ENCODE peak calls at places on chromosome 6, in nine cellular contexts. One of them, this sample, is unnamed.

GRCh38 chr6:12769556-12770255 is 53.1 kb downstream of the PHACTR1 start:
- DNase-seq in activated naive CD8-positive, alpha-beta T cell treated with anti-CD3 and anti-CD28 coated beads, Interleukin-2, amount 50 U/mL, for 24 hours: no peak
- DNase-seq in iPS DF 6.9: no peak
- DNase-seq in CD8-positive, alpha-beta memory T cell: no peak
- DNase-seq in stimulated activated CD4-positive, alpha-beta T cell treated with anti-CD3 and anti-CD28 coated beads, Interleukin-4, amount 100 ng/mL, for 4 hours: no peak
- DNase-seq in activated CD4-positive, alpha-beta T cell treated with anti-CD3 and anti-CD28 coated beads, Interleukin-2, amount 50 U/mL, for 1 hour: no peak
- DNase-seq in activated CD8-positive, alpha-beta T cell treated with anti-CD3 and anti-CD28 coated beads, Interleukin-2, amount 10 ng/mL, durations not matched to agents 7 days and 5 days: no peak
- DNase-seq in transverse colon: no peak
- DNase-seq in occipital lobe: peak
- DNase-seq in this sample: no peak

GRCh38 chr6:127637830-127638229 is 60.9 kb downstream of the C6orf58 start:
- DNase-seq in activated naive CD8-positive, alpha-beta T cell treated with anti-CD3 and anti-CD28 coated beads, Interleukin-2, amount 50 U/mL, for 24 hours: no peak
- DNase-seq in iPS DF 6.9: no peak
- DNase-seq in stimulated activated CD4-positive, alpha-beta T cell treated with anti-CD3 and anti-CD28 coated beads, Interleukin-4, amount 100 ng/mL, for 4 hours: no peak
- DNase-seq in CD8-positive, alpha-beta memory T cell: no peak
- DNase-seq in occipital lobe: no peak
- DNase-seq in activated CD4-positive, alpha-beta T cell treated with anti-CD3 and anti-CD28 coated beads, Interleukin-2, amount 50 U/mL, for 1 hour: no peak
- DNase-seq in transverse colon: no peak
- DNase-seq in activated CD8-positive, alpha-beta T cell treated with anti-CD3 and anti-CD28 coated beads, Interleukin-2, amount 10 ng/mL, durations not matched to agents 7 days and 5 days: no peak
- DNase-seq in this sample: no peak

GRCh38 chr6:14166821-14167220 is 49.2 kb downstream of the CD83 start:
- DNase-seq in iPS DF 6.9: no peak
- DNase-seq in stimulated activated CD4-positive, alpha-beta T cell treated with anti-CD3 and anti-CD28 coated beads, Interleukin-4, amount 100 ng/mL, for 4 hours: no peak
- DNase-seq in activated CD4-positive, alpha-beta T cell treated with anti-CD3 and anti-CD28 coated beads, Interleukin-2, amount 50 U/mL, for 1 hour: no peak
- DNase-seq in CD8-positive, alpha-beta memory T cell: no peak
- DNase-seq in occipital lobe: no peak
- DNase-seq in activated naive CD8-positive, alpha-beta T cell treated with anti-CD3 and anti-CD28 coated beads, Interleukin-2, amount 50 U/mL, for 24 hours: no peak
- DNase-seq in transverse colon: no peak
- DNase-seq in activated CD8-positive, alpha-beta T cell treated with anti-CD3 and anti-CD28 coated beads, Interleukin-2, amount 10 ng/mL, durations not matched to agents 7 days and 5 days: no peak
- DNase-seq in this sample: no peak

GRCh38 chr6:157763129-157763893 is 59.7 kb upstream of the SNX9 start:
- DNase-seq in activated CD8-positive, alpha-beta T cell treated with anti-CD3 and anti-CD28 coated beads, Interleukin-2, amount 10 ng/mL, durations not matched to agents 7 days and 5 days: peak
- DNase-seq in occipital lobe: no peak
- DNase-seq in activated CD4-positive, alpha-beta T cell treated with anti-CD3 and anti-CD28 coated beads, Interleukin-2, amount 50 U/mL, for 1 hour: peak
- DNase-seq in transverse colon: peak
- DNase-seq in stimulated activated CD4-positive, alpha-beta T cell treated with anti-CD3 and anti-CD28 coated beads, Interleukin-4, amount 100 ng/mL, for 4 hours: no peak
- DNase-seq in CD8-positive, alpha-beta memory T cell: no peak
- DNase-seq in iPS DF 6.9: peak
- DNase-seq in activated naive CD8-positive, alpha-beta T cell treated with anti-CD3 and anti-CD28 coated beads, Interleukin-2, amount 50 U/mL, for 24 hours: no peak
- DNase-seq in this sample: peak

GRCh38 chr6:154752015-154752414 is 18.8 kb downstream of the SCAF8 start:
- DNase-seq in occipital lobe: no peak
- DNase-seq in transverse colon: no peak
- DNase-seq in stimulated activated CD4-positive, alpha-beta T cell treated with anti-CD3 and anti-CD28 coated beads, Interleukin-4, amount 100 ng/mL, for 4 hours: no peak
- DNase-seq in activated CD8-positive, alpha-beta T cell treated with anti-CD3 and anti-CD28 coated beads, Interleukin-2, amount 10 ng/mL, durations not matched to agents 7 days and 5 days: no peak
- DNase-seq in activated CD4-positive, alpha-beta T cell treated with anti-CD3 and anti-CD28 coated beads, Interleukin-2, amount 50 U/mL, for 1 hour: no peak
- DNase-seq in CD8-positive, alpha-beta memory T cell: no peak
- DNase-seq in activated naive CD8-positive, alpha-beta T cell treated with anti-CD3 and anti-CD28 coated beads, Interleukin-2, amount 50 U/mL, for 24 hours: no peak
- DNase-seq in iPS DF 6.9: no peak
- DNase-seq in this sample: no peak

GRCh38 chr6:134520181-134521115 is 202.5 kb upstream of the SGK1 start:
- DNase-seq in transverse colon: no peak
- DNase-seq in occipital lobe: no peak
- DNase-seq in iPS DF 6.9: no peak
- DNase-seq in CD8-positive, alpha-beta memory T cell: no peak
- DNase-seq in activated CD8-positive, alpha-beta T cell treated with anti-CD3 and anti-CD28 coated beads, Interleukin-2, amount 10 ng/mL, durations not matched to agents 7 days and 5 days: no peak
- DNase-seq in activated naive CD8-positive, alpha-beta T cell treated with anti-CD3 and anti-CD28 coated beads, Interleukin-2, amount 50 U/mL, for 24 hours: no peak
- DNase-seq in activated CD4-positive, alpha-beta T cell treated with anti-CD3 and anti-CD28 coated beads, Interleukin-2, amount 50 U/mL, for 1 hour: no peak
- DNase-seq in stimulated activated CD4-positive, alpha-beta T cell treated with anti-CD3 and anti-CD28 coated beads, Interleukin-4, amount 100 ng/mL, for 4 hours: no peak
- DNase-seq in this sample: no peak

GRCh38 chr6:126625019-126625418 is 285.1 kb downstream of the CENPW start:
- DNase-seq in occipital lobe: no peak
- DNase-seq in stimulated activated CD4-positive, alpha-beta T cell treated with anti-CD3 and anti-CD28 coated beads, Interleukin-4, amount 100 ng/mL, for 4 hours: no peak
- DNase-seq in iPS DF 6.9: peak
- DNase-seq in CD8-positive, alpha-beta memory T cell: no peak
- DNase-seq in transverse colon: no peak
- DNase-seq in activated CD8-positive, alpha-beta T cell treated with anti-CD3 and anti-CD28 coated beads, Interleukin-2, amount 10 ng/mL, durations not matched to agents 7 days and 5 days: no peak
- DNase-seq in activated naive CD8-positive, alpha-beta T cell treated with anti-CD3 and anti-CD28 coated beads, Interleukin-2, amount 50 U/mL, for 24 hours: no peak
- DNase-seq in activated CD4-positive, alpha-beta T cell treated with anti-CD3 and anti-CD28 coated beads, Interleukin-2, amount 50 U/mL, for 1 hour: no peak
- DNase-seq in this sample: no peak

GRCh38 chr6:17165383-17165782 is 63.5 kb downstream of the STMND1 start:
- DNase-seq in stimulated activated CD4-positive, alpha-beta T cell treated with anti-CD3 and anti-CD28 coated beads, Interleukin-4, amount 100 ng/mL, for 4 hours: no peak
- DNase-seq in iPS DF 6.9: no peak
- DNase-seq in occipital lobe: no peak
- DNase-seq in activated CD4-positive, alpha-beta T cell treated with anti-CD3 and anti-CD28 coated beads, Interleukin-2, amount 50 U/mL, for 1 hour: no peak
- DNase-seq in activated naive CD8-positive, alpha-beta T cell treated with anti-CD3 and anti-CD28 coated beads, Interleukin-2, amount 50 U/mL, for 24 hours: no peak
- DNase-seq in activated CD8-positive, alpha-beta T cell treated with anti-CD3 and anti-CD28 coated beads, Interleukin-2, amount 10 ng/mL, durations not matched to agents 7 days and 5 days: no peak
- DNase-seq in transverse colon: no peak
- DNase-seq in CD8-positive, alpha-beta memory T cell: no peak
- DNase-seq in this sample: no peak

GRCh38 chr6:142886431-142887170 is 58.4 kb downstream of the HIVEP2 start:
- DNase-seq in occipital lobe: no peak
- DNase-seq in stimulated activated CD4-positive, alpha-beta T cell treated with anti-CD3 and anti-CD28 coated beads, Interleukin-4, amount 100 ng/mL, for 4 hours: no peak
- DNase-seq in iPS DF 6.9: no peak
- DNase-seq in transverse colon: no peak
- DNase-seq in activated CD8-positive, alpha-beta T cell treated with anti-CD3 and anti-CD28 coated beads, Interleukin-2, amount 10 ng/mL, durations not matched to agents 7 days and 5 days: no peak
- DNase-seq in CD8-positive, alpha-beta memory T cell: peak
- DNase-seq in activated naive CD8-positive, alpha-beta T cell treated with anti-CD3 and anti-CD28 coated beads, Interleukin-2, amount 50 U/mL, for 24 hours: no peak
- DNase-seq in activated CD4-positive, alpha-beta T cell treated with anti-CD3 and anti-CD28 coated beads, Interleukin-2, amount 50 U/mL, for 1 hour: no peak
- DNase-seq in this sample: no peak

GRCh38 chr6:2448826-2449571 is 203.6 kb upstream of the GMDS start:
- DNase-seq in activated CD8-positive, alpha-beta T cell treated with anti-CD3 and anti-CD28 coated beads, Interleukin-2, amount 10 ng/mL, durations not matched to agents 7 days and 5 days: peak
- DNase-seq in transverse colon: peak
- DNase-seq in activated naive CD8-positive, alpha-beta T cell treated with anti-CD3 and anti-CD28 coated beads, Interleukin-2, amount 50 U/mL, for 24 hours: peak
- DNase-seq in activated CD4-positive, alpha-beta T cell treated with anti-CD3 and anti-CD28 coated beads, Interleukin-2, amount 50 U/mL, for 1 hour: no peak
- DNase-seq in iPS DF 6.9: peak
- DNase-seq in occipital lobe: no peak
- DNase-seq in CD8-positive, alpha-beta memory T cell: no peak
- DNase-seq in stimulated activated CD4-positive, alpha-beta T cell treated with anti-CD3 and anti-CD28 coated beads, Interleukin-4, amount 100 ng/mL, for 4 hours: no peak
- DNase-seq in this sample: no peak